ENCODE peak calls at places on chromosomes 5 and 9, in five cellular contexts. R is pancreas, V is WERI-Rb-1, Z is OCI-LY7, C is small intestine. B is an unnamed sample. For H3K36me3, the result is how much of the 10 kb centered on the place peaks cover.

GRCh38 chr5:146073239-146073900 is 32.0 kb downstream of the PLAC8L1 start:
- DNase-seq in R (no peak), V (no peak), Z (no peak), C (peak), B (no peak)

GRCh38 chr5:68683632-68684035 is 410.2 kb upstream of the SLC30A5 start:
- DNase-seq in R (no peak), V (no peak), Z (no peak), C (no peak), B (no peak)

GRCh38 chr5:180599981-180600553 is 8.8 kb upstream of the SCGB3A1 start:
- DNase-seq in R (no peak), V (no peak), Z (no peak), C (no peak), B (no peak)

GRCh38 chr5:152113401-152113800 is 188.8 kb upstream of the GLRA1 start:
- DNase-seq in R (no peak), V (no peak), Z (no peak), C (no peak), B (no peak)

GRCh38 chr5:76104027-76104426 is 20.8 kb downstream of the SV2C start:
- DNase-seq in R (no peak), V (no peak), Z (peak), C (peak), B (no peak)

GRCh38 chr9:112550531-112550930 is 63.9 kb downstream of the KIAA1958 start:
- DNase-seq in R (peak), V (no peak), Z (no peak), C (peak), B (no peak)

GRCh38 chr5:35409361-35409760 is 179.1 kb upstream of the PRLR start:
- DNase-seq in R (no peak), V (no peak), Z (no peak), C (no peak), B (no peak)

GRCh38 chr5:43078956-43079355 is 38.8 kb upstream of the ANXA2R start:
- DNase-seq in R (no peak), V (no peak), Z (no peak), C (no peak), B (no peak)

GRCh38 chr9:20551236-20551635 is 71.1 kb downstream of the MLLT3 start:
- DNase-seq in R (no peak), V (no peak), Z (no peak), C (peak), B (no peak)

GRCh38 chr9:95341262-95342011 is 23.9 kb upstream of the FANCC start:
- DNase-seq in R (no peak), V (no peak), Z (no peak), C (no peak), B (no peak)

GRCh38 chr5:73706963-73707362 is 81.0 kb downstream of the ARHGEF28 start:
- DNase-seq in R (no peak), V (no peak), Z (no peak), C (no peak), B (no peak)

GRCh38 chr5:72133212-72133990 is 26.1 kb downstream of the MAP1B start:
- DNase-seq in R (no peak), V (no peak), Z (no peak), C (no peak), B (no peak)
- H3K4me3 ChIP-seq in R (no peak), V (no peak), Z (no peak), C (no peak), B (no peak)

GRCh38 chr5:126819253-126819652 is 42.3 kb downstream of the LMNB1 start:
- DNase-seq in R (no peak), V (no peak), Z (no peak), C (no peak), B (no peak)
- H3K36me3 ChIP-seq in R (under half), V (half or more), Z (half or more), C (under half), B (under half)

DNA sequence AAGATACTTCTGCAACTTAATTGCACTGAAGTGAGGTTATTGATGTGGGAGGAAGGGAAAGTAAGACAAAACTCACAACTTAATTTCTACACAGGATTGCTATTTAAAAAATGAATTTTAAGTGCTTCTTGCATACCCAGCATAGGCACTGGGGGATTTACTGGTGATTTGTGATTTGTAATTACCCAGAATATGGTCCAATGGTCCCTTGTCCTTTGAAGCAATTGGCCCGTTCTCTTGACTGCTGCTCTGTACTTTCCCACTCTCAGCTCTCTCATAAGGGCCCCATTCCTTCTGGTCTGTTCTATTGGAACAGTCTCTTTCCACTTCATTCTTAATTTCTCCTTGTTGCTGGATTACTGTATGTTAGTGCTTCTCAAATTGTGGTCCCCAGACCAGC is 75.4 kb upstream of the SPATA31D4 start:
- DNase-seq in R (no peak), V (no peak), Z (no peak), C (no peak), B (no peak)
- H3K4me3 ChIP-seq in R (no peak), V (no peak), Z (no peak), C (no peak), B (no peak)

DNA sequence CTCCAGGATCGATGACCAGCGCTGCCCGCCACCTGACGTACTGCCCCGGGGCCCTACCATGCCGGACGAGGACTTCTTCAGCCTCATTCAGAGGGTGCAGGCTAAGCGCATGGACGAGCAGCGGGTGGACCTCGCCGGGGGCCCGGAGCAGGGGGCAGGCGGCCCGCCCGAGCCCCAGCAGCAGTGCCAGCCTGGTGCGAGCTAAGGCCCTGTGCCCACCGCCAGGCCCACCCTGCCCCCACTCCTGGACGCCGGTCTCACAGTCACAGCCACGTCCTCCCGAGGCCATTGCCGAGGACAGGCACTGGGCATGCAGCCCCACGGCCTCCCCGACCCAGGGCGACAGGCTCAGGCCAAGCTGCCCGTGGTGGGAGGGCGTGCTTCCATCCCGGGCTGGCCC is 5.5 kb downstream of the DNLZ start:
- DNase-seq in R (no peak), V (no peak), Z (no peak), C (no peak), B (no peak)
- H3K36me3 ChIP-seq in R (under half), V (under half), Z (under half), C (under half), B (under half)